ENCODE peak calls at places on chromosomes 3 and 15, in nine cellular contexts. M is heart left ventricle, N is mesenchymal stem cell, O is esophagus squamous epithelium, L is pancreas, T is upper lobe of right lung, P is tibial artery, K is right atrium auricular region, S is suprapubic skin. A is an unnamed sample. For H3K27me3, the result is how much of the 10 kb centered on the place peaks cover.

GRCh38 chr3:159762238-159762637 is 226.4 kb upstream of the IL12A start:
- DNase-seq in M (no peak), N (no peak), O (no peak), L (no peak), T (no peak), P (no peak), K (no peak), S (no peak), A (no peak)

GRCh38 chr15:75565062-75565970 is 13.8 kb downstream of the PTPN9 start:
- DNase-seq in M (no peak), N (no peak), O (no peak), L (no peak), T (no peak), P (no peak), K (no peak), S (no peak), A (no peak)

GRCh38 chr3:77190281-77190841 is 150.5 kb downstream of the ROBO2 start:
- DNase-seq in M (no peak), N (peak), O (no peak), L (no peak), T (no peak), P (no peak), K (no peak), S (no peak), A (no peak)

GRCh38 chr15:80695911-80696651 is 971 bp downstream of the ABHD17C start:
- DNase-seq in M (no peak), N (peak), O (no peak), L (peak), T (peak), P (peak), K (no peak), S (no peak), A (no peak)

GRCh38 chr3:3071136-3071535 is 39.0 kb downstream of the IL5RA start:
- DNase-seq in M (no peak), N (no peak), O (no peak), L (no peak), T (no peak), P (no peak), K (no peak), S (no peak), A (no peak)

GRCh38 chr3:116607205-116607604 is 102.4 kb upstream of the TUSC7 start:
- DNase-seq in M (no peak), N (no peak), O (no peak), L (no peak), T (peak), P (no peak), K (no peak), S (no peak), A (no peak)

GRCh38 chr3:111106993-111107392 is 35.4 kb downstream of the NECTIN3 start:
- DNase-seq in M (no peak), N (peak), O (no peak), L (no peak), T (no peak), P (no peak), K (no peak), S (no peak), A (no peak)

GRCh38 chr3:66000506-66000905 is 38.2 kb downstream of the MAGI1 start:
- DNase-seq in M (no peak), N (no peak), O (no peak), L (no peak), T (no peak), P (no peak), K (no peak), S (no peak), A (no peak)

GRCh38 chr3:42377681-42378080 is 32.7 kb downstream of the LYZL4 start:
- DNase-seq in M (no peak), N (no peak), O (no peak), L (no peak), T (no peak), P (no peak), K (no peak), S (no peak), A (no peak)

GRCh38 chr15:70833897-70834765 is 19.8 kb downstream of the LARP6 start:
- DNase-seq in M (no peak), N (peak), O (no peak), L (no peak), T (no peak), P (no peak), K (no peak), S (no peak), A (no peak)

GRCh38 chr15:81400640-81401236 is 26.7 kb upstream of the TMC3 start:
- DNase-seq in M (no peak), N (peak), O (no peak), L (no peak), T (no peak), P (no peak), K (no peak), S (no peak), A (no peak)

GRCh38 chr3:8540456-8540855 is 38.8 kb downstream of the LMCD1 start:
- DNase-seq in M (no peak), N (no peak), O (no peak), L (no peak), T (no peak), P (no peak), K (no peak), S (no peak), A (no peak)

GRCh38 chr3:154919226-154919625 is 160.9 kb upstream of the MME start:
- DNase-seq in M (no peak), N (no peak), O (no peak), L (no peak), T (no peak), P (no peak), K (no peak), S (no peak), A (no peak)

GRCh38 chr3:168124791-168125190 is 29.1 kb upstream of the GOLIM4 start:
- DNase-seq in M (no peak), N (no peak), O (no peak), L (no peak), T (no peak), P (no peak), K (no peak), S (no peak), A (no peak)

GRCh38 chr3:38009807-38010591 is 19.4 kb downstream of the VILL start:
- DNase-seq in M (peak), N (no peak), O (no peak), L (peak), T (peak), P (peak), K (no peak), S (no peak), A (no peak)

GRCh38 chr3:149385617-149386298 is 8.3 kb upstream of the TM4SF1 start:
- DNase-seq in M (no peak), N (no peak), O (no peak), L (no peak), T (no peak), P (no peak), K (no peak), S (no peak), A (no peak)

GRCh38 chr15:99732711-99733267 is 448 bp downstream of the LYSMD4 start:
- DNase-seq in M (no peak), N (peak), O (no peak), L (peak), T (no peak), P (no peak), K (no peak), S (no peak), A (peak)

GRCh38 chr3:59559721-59560514 is 510.1 kb upstream of the CFAP20DC start:
- DNase-seq in M (no peak), N (peak), O (no peak), L (no peak), T (no peak), P (no peak), K (no peak), S (no peak), A (no peak)

GRCh38 chr3:37241880-37242279 is 67.5 kb upstream of the LRRFIP2 start:
- DNase-seq in M (no peak), N (no peak), O (no peak), L (peak), T (no peak), P (no peak), K (no peak), S (no peak), A (no peak)

GRCh38 chr15:71357357-71357756 is 242.1 kb downstream of the THSD4 start:
- DNase-seq in M (peak), N (no peak), O (no peak), L (no peak), T (peak), P (no peak), K (no peak), S (no peak), A (peak)

GRCh38 chr3:177744873-177745646 is 547.8 kb upstream of the TBL1XR1 start:
- DNase-seq in M (peak), N (peak), O (no peak), L (no peak), T (peak), P (no peak), K (no peak), S (no peak), A (no peak)

GRCh38 chr15:51802593-51802992 is 26.9 kb upstream of the TMOD3 start:
- DNase-seq in M (no peak), N (no peak), O (no peak), L (no peak), T (no peak), P (no peak), K (no peak), S (no peak), A (no peak)

GRCh38 chr3:139304383-139304782 is 39.4 kb upstream of the MRPS22 start:
- DNase-seq in M (no peak), N (no peak), O (no peak), L (no peak), T (no peak), P (no peak), K (no peak), S (no peak), A (no peak)

GRCh38 chr3:188104050-188104449 is 49.9 kb upstream of the LPP start:
- DNase-seq in M (no peak), N (no peak), O (no peak), L (no peak), T (no peak), P (no peak), K (no peak), S (no peak), A (no peak)

GRCh38 chr3:57077630-57078365 is 17.3 kb downstream of the SPATA12 start:
- DNase-seq in M (no peak), N (no peak), O (no peak), L (no peak), T (no peak), P (no peak), K (no peak), S (no peak), A (no peak)

GRCh38 chr3:151402349-151402748 is 17.8 kb upstream of the P2RY12 start:
- DNase-seq in M (no peak), N (no peak), O (no peak), L (no peak), T (no peak), P (no peak), K (no peak), S (no peak), A (no peak)

GRCh38 chr3:19420159-19420558 is 271.8 kb downstream of the KCNH8 start:
- DNase-seq in M (no peak), N (no peak), O (no peak), L (no peak), T (no peak), P (no peak), K (no peak), S (no peak), A (no peak)

GRCh38 chr3:63961891-63962290 is 49.7 kb upstream of the SCAANT1 start:
- DNase-seq in M (no peak), N (peak), O (no peak), L (no peak), T (no peak), P (no peak), K (no peak), S (no peak), A (no peak)

GRCh38 chr15:57345584-57345983 is 30.7 kb upstream of the CGNL1 start:
- DNase-seq in M (no peak), N (no peak), O (no peak), L (no peak), T (no peak), P (no peak), K (no peak), S (no peak), A (no peak)

GRCh38 chr3:44411031-44411645 is 66.3 kb downstream of the ZNF445 start:
- DNase-seq in M (no peak), N (no peak), O (no peak), L (no peak), T (no peak), P (no peak), K (peak), S (no peak), A (no peak)

GRCh38 chr15:76190070-76190564 is 121.2 kb downstream of the ETFA start:
- DNase-seq in M (no peak), N (no peak), O (no peak), L (no peak), T (no peak), P (no peak), K (no peak), S (no peak), A (no peak)

GRCh38 chr3:59658236-59658635 is 608.4 kb upstream of the CFAP20DC start:
- DNase-seq in M (no peak), N (no peak), O (no peak), L (no peak), T (no peak), P (no peak), K (no peak), S (no peak), A (no peak)

GRCh38 chr15:41506796-41507341 is 6.8 kb downstream of the LTK start:
- DNase-seq in M (no peak), N (no peak), O (no peak), L (no peak), T (no peak), P (no peak), K (no peak), S (no peak), A (no peak)
- H3K27me3 ChIP-seq in M (under half), N (half or more), O (half or more), L (under half), T (under half), P (half or more), K (under half), S (under half), A (under half)

GRCh38 chr3:14913926-14914776 is 33.2 kb upstream of the NR2C2 start:
- DNase-seq in M (no peak), N (no peak), O (no peak), L (no peak), T (peak), P (no peak), K (no peak), S (peak), A (no peak)
- H3K27me3 ChIP-seq in M (under half), N (under half), O (under half), L (under half), T (under half), P (under half), K (under half), S (under half), A (under half)

GRCh38 chr3:181326637-181327223 is 337.2 kb upstream of the DNAJC19 start:
- DNase-seq in M (no peak), N (no peak), O (no peak), L (no peak), T (no peak), P (no peak), K (no peak), S (no peak), A (no peak)
- H3K27me3 ChIP-seq in M (under half), N (under half), O (under half), L (under half), T (under half), P (under half), K (under half), S (under half), A (under half)

GRCh38 chr15:33314115-33314514 is 3.3 kb downstream of the RYR3 start:
- DNase-seq in M (no peak), N (no peak), O (no peak), L (no peak), T (no peak), P (no peak), K (no peak), S (no peak), A (no peak)
- H3K27me3 ChIP-seq in M (under half), N (half or more), O (half or more), L (under half), T (under half), P (under half), K (under half), S (under half), A (under half)

GRCh38 chr15:66154581-66154980 is 99.0 kb downstream of the MEGF11 start:
- DNase-seq in M (no peak), N (no peak), O (no peak), L (no peak), T (no peak), P (no peak), K (no peak), S (no peak), A (no peak)
- H3K27me3 ChIP-seq in M (under half), N (half or more), O (half or more), L (under half), T (under half), P (half or more), K (under half), S (under half), A (under half)

DNA sequence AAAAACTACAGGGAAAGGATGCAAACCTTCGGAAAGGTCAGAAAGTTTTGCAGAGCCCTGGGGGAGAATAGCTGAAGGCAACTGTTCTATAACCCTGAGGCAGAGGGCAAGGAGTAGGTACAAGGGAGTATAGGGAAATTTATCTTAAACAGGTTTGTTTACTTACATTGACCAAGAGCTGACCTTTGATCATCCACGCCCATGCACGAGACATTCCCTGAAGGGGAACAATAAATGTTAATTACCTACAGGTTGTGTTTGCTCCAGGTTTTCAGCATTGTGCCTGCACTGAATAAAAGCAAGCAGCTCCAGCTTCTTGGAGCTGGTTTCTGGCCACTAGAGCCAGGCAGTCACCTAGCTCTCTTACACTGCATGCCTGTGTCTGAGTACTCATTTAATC is 524.5 kb upstream of the TGFBR2 start:
- DNase-seq in M (no peak), N (no peak), O (no peak), L (no peak), T (no peak), P (no peak), K (no peak), S (no peak), A (no peak)
- H3K27me3 ChIP-seq in M (under half), N (under half), O (under half), L (under half), T (under half), P (under half), K (under half), S (under half), A (under half)

GRCh38 chr15:59866642-59867041 is 137.5 kb upstream of the FOXB1 start:
- DNase-seq in M (no peak), N (no peak), O (no peak), L (no peak), T (no peak), P (no peak), K (no peak), S (no peak), A (no peak)
- H3K27me3 ChIP-seq in M (under half), N (under half), O (under half), L (under half), T (under half), P (under half), K (under half), S (under half), A (under half)

DNA sequence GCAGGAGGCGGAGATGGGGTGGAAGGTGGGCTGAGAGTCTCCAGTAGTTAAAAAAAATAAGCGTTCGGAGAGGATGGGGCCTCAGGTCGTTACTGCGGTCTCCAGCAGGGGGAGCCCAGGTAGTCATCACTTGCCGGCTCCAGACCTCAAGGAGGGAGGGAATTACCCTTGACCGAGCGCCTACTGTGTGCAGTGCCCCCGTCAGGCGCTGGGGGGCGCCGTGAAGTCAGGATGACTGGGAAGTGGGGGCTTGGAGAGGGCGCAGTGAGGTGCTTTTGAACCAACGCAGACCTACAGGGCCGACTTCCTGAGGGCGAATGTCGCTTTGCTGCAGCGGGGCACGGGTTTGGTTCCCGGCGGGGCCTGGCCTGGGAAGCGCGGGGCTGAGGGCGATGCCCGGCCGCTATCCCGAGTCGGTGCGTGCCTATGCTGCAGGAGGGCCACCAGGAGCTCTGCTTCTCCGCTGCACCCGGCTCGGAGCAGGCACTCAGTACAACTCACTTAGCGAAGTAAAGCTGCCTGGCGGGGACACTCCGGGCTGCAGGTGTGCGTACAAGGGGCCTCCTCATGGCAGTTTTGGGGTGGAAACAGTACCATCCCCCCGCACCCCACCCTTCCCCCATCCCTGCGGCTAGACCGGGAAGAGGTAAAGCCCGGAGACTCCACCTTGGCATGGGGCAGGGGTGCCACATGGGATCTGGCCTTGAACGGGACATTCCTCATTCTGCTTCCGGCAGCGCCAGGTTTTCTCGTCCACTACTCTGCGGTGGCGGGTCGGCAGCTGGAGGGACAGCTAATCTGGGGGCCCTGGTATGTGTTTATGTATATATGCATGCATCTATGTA is 79.8 kb downstream of the RHCG start:
- DNase-seq in M (no peak), N (peak), O (no peak), L (peak), T (peak), P (no peak), K (no peak), S (no peak), A (peak)
- H3K27me3 ChIP-seq in M (half or more), N (half or more), O (half or more), L (under half), T (half or more), P (half or more), K (under half), S (half or more), A (under half)

A was measured in uterus.